ENCODE peak calls at places on chromosome 20, in five cellular contexts. W, C, V, E and B are unnamed samples.

GRCh38 chr20:21767739-21768223 is 62.3 kb downstream of the PAX1 start:
- DNase-seq in W (no peak), C (no peak), V (no peak), E (no peak), B (no peak)

GRCh38 chr20:2408111-2408510 is 27.4 kb downstream of the TGM6 start:
- DNase-seq in E (no peak), V (no peak), C (no peak), W (no peak), B (no peak)

GRCh38 chr20:9081423-9081966 is 12.6 kb downstream of the PLCB4 start:
- DNase-seq in V (no peak), C (no peak), W (no peak), E (no peak), B (no peak)

GRCh38 chr20:43914286-43914685 is 366 bp upstream of the TOX2 start:
- DNase-seq in W (peak), C (no peak), V (no peak), E (no peak), B (no peak)

GRCh38 chr20:51700809-51701285 is 67.3 kb downstream of the ATP9A start:
- DNase-seq in E (no peak), W (no peak), V (peak), C (peak), B (no peak)

GRCh38 chr20:32019156-32019510 is 8.9 kb downstream of the CCM2L start:
- DNase-seq in W (no peak), C (peak), V (no peak), E (no peak), B (no peak)

GRCh38 chr20:6827472-6827871 is 60.0 kb downstream of the BMP2 start:
- DNase-seq in V (no peak), E (no peak), C (no peak), W (no peak), B (no peak)

GRCh38 chr20:38583306-38583705 is 2.3 kb downstream of the ADIG start:
- DNase-seq in V (no peak), C (no peak), W (no peak), E (no peak), B (no peak)

GRCh38 chr20:62795023-62795761 is 1.1 kb upstream of the MRGBP start:
- DNase-seq in V (no peak), C (peak), W (peak), E (peak), B (peak)

GRCh38 chr20:40743172-40743775 is 54.2 kb upstream of the MAFB start:
- DNase-seq in W (no peak), C (no peak), E (no peak), V (no peak), B (no peak)

GRCh38 chr20:62540504-62540903 is 64.7 kb upstream of the GATA5 start:
- DNase-seq in C (no peak), V (no peak), E (no peak), W (no peak), B (no peak)

GRCh38 chr20:63129376-63129965 is 86.5 kb downstream of the YTHDF1 start:
- DNase-seq in E (no peak), V (no peak), W (no peak), C (no peak), B (no peak)

GRCh38 chr20:13644010-13644409 is 5.3 kb upstream of the TASP1 start:
- DNase-seq in V (no peak), C (no peak), W (no peak), E (no peak), B (no peak)

GRCh38 chr20:58374906-58375760 is 13.9 kb upstream of the VAPB start:
- DNase-seq in V (no peak), W (no peak), C (no peak), E (no peak), B (no peak)

GRCh38 chr20:63316502-63316921 is 23.5 kb downstream of the COL20A1 start:
- DNase-seq in W (no peak), E (no peak), C (no peak), V (no peak), B (no peak)

GRCh38 chr20:32327087-32327681 is 30.9 kb upstream of the ASXL1 start:
- DNase-seq in W (no peak), V (no peak), E (no peak), C (peak), B (no peak)